ENCODE peak calls at places on chromosomes 1 and 21, in eight cellular contexts. O is sigmoid colon, Y is heart right ventricle, U is lower lobe of right lung, L is fibroblast of lung, S is mammary epithelial cell, C is hepatocyte, E is right lobe of liver. P is an unnamed sample.

GRCh38 chr1:161193561-161194235 is 5.2 kb downstream of the ADAMTS4 start:
- DNase-seq in O (no peak), Y (no peak), U (no peak), L (no peak), S (no peak), C (no peak), E (peak; percentile 90), P (no peak)

GRCh38 chr21:45459171-45460010 is 54.4 kb downstream of the COL18A1 start:
- DNase-seq in O (peak; percentile 57), Y (peak; percentile 11), U (no peak), L (no peak), S (no peak), C (no peak), E (peak; percentile 19), P (no peak)

GRCh38 chr1:34176830-34177613 is at the start of gene C1orf94:
- DNase-seq in O (no peak), Y (no peak), U (no peak), L (no peak), S (no peak), C (no peak), E (no peak), P (no peak)

GRCh38 chr1:5430136-5430535 is 562.1 kb downstream of the NPHP4 start:
- DNase-seq in O (no peak), Y (no peak), U (no peak), L (no peak), S (no peak), C (no peak), E (no peak), P (no peak)

GRCh38 chr1:32828341-32828740 is 10.9 kb downstream of the S100PBP start:
- DNase-seq in O (no peak), Y (no peak), U (no peak), L (peak; percentile 11), S (no peak), C (peak; percentile 21), E (no peak), P (no peak)

GRCh38 chr1:58986996-58987767 is 203.3 kb upstream of the JUN start:
- DNase-seq in O (no peak), Y (no peak), U (no peak), L (no peak), S (no peak), C (no peak), E (no peak), P (no peak)

GRCh38 chr1:103180660-103181059 is 72.3 kb upstream of the COL11A1 start:
- DNase-seq in O (no peak), Y (no peak), U (no peak), L (peak; percentile 97), S (peak; percentile 24), C (peak; percentile 5), E (no peak), P (no peak)

GRCh38 chr1:31507221-31507620 is 69.1 kb upstream of the TINAGL1 start:
- DNase-seq in O (no peak), Y (no peak), U (no peak), L (no peak), S (no peak), C (no peak), E (no peak), P (no peak)

GRCh38 chr1:176989023-176989422 is 175.5 kb downstream of the ASTN1 start:
- DNase-seq in O (no peak), Y (no peak), U (no peak), L (peak; percentile 74), S (peak; percentile 81), C (no peak), E (no peak), P (no peak)

GRCh38 chr1:96538883-96539282 is 182.7 kb upstream of the PTBP2 start:
- DNase-seq in O (peak; percentile 85), Y (no peak), U (no peak), L (peak; percentile 90), S (no peak), C (peak; percentile 73), E (no peak), P (no peak)

GRCh38 chr1:12175456-12175797 is 8.6 kb downstream of the TNFRSF1B start:
- DNase-seq in O (no peak), Y (no peak), U (no peak), L (no peak), S (no peak), C (no peak), E (no peak), P (no peak)
- H3K4me3 ChIP-seq in O (no peak overlapping the region), Y (peak overlapping the region; percentile 33), U (no peak overlapping the region), L (no peak overlapping the region), S (no peak overlapping the region), C (no peak overlapping the region), E (no peak overlapping the region), P (no peak overlapping the region)

DNA sequence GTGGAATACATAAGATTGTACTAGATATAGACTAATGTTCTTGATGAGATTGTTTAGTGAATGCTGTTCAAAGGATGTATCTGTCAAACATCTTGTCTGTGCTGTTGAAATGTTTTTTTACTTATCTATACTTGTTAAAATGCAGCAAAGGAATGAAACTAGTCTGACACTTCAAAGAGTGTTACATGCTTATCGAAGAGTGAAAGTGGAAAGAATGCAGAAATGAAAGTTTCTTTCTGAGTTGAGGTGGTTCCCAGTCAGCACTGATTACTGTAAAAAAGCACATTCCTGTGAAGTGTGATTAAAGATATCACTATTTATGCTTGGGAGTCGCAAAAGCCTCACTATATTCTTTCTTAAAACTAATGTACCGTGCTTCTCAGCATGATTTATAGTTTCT is 1225.2 kb downstream of the NCAM2 start:
- DNase-seq in O (no peak), Y (no peak), U (no peak), L (no peak), S (no peak), C (no peak), E (no peak), P (no peak)
- H3K27ac ChIP-seq in O (no peak overlapping the region), Y (no peak overlapping the region), U (no peak overlapping the region), L (no peak overlapping the region), S (no peak overlapping the region), C (no peak overlapping the region), E (no peak overlapping the region), P (no peak overlapping the region)

GRCh38 chr1:151970128-151970527 is 23.5 kb downstream of the S100A10 start:
- DNase-seq in O (no peak), Y (no peak), U (no peak), L (no peak), S (peak; percentile 52), C (no peak), E (no peak), P (no peak)

GRCh38 chr1:151966061-151966460 is 27.6 kb downstream of the S100A10 start:
- DNase-seq in O (no peak), Y (no peak), U (no peak), L (no peak), S (no peak), C (no peak), E (no peak), P (no peak)

GRCh38 chr1:151970641-151971040 is 23.0 kb downstream of the S100A10 start:
- DNase-seq in O (no peak), Y (no peak), U (no peak), L (no peak), S (peak; percentile 65), C (no peak), E (no peak), P (no peak)

GRCh38 chr1:151968791-151969399 is 24.8 kb downstream of the S100A10 start:
- DNase-seq in O (no peak), Y (no peak), U (no peak), L (no peak), S (no peak), C (no peak), E (no peak), P (no peak)

DNA sequence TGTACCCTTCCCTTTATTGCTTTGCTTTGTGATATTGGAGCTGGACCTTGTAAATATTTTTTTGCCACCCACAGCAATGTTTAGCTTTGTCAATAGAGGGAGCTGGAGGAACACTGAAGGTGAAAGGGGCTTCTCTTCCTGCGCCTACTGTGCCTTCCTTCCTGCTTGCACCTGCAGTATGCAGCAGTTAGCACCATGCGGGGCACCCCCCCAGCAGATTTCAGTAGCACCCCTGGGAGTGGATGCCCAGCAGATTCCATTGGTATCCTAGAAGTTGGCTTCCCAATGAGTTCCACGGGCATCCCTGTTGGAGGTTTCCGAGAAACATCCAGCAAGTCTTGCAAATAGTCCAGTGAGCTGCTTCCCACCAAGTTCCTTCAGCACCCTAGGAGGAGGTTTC is 25.6 kb downstream of the S100A10 start:
- DNase-seq in O (no peak), Y (no peak), U (no peak), L (peak; percentile 43), S (peak; percentile 52), C (peak; percentile 61), E (no peak), P (no peak)
- H3K4me3 ChIP-seq in O (no peak overlapping the region), Y (no peak overlapping the region), U (no peak overlapping the region), L (no peak overlapping the region), S (no peak overlapping the region), C (no peak overlapping the region), E (no peak overlapping the region), P (no peak overlapping the region)

DNA sequence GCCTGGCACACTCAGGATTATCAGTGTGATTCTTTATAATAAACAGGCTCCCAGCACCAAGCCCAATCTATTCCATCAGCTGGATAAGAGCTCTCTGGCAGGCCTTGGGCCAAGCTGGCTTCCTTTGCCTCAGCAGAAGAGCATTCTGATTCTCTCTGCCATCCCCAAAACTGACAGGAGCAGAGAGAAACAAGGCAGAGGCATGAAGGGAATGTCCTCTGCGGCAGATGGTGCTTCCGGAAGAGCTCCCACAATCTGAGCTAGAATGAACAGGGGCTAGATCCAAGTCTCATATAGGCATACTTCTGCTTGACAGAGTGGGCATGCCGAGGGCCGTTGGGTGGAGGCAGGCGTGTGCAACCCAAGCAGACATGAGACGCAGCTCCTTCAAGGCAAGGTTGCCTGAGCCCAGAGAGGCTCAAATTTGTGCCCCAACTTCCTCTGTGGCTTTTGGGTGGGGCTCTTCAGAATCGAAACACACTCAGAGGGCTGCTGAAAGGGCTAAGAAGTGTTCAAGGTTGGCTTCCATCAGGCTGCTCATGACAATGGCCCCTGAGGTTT is 4.0 kb downstream of the CAPN2 start:
- DNase-seq in O (no peak), Y (no peak), U (peak; percentile 54), L (peak; percentile 55), S (no peak), C (peak; percentile 26), E (no peak), P (no peak)
- H3K27ac ChIP-seq in O (peak overlapping the region; percentile 95), Y (peak overlapping the region; percentile 99), U (peak overlapping the region; percentile 73), L (peak overlapping the region; percentile 40), S (no peak overlapping the region), C (peak overlapping the region; percentile 68), E (no peak overlapping the region), P (peak overlapping the region; percentile 70)

GRCh38 chr1:47708658-47709301 is 270.9 kb downstream of the FOXD2 start:
- DNase-seq in O (peak; percentile 57), Y (no peak), U (no peak), L (peak; percentile 14), S (no peak), C (peak; percentile 60), E (no peak), P (no peak)
- H3K4me3 ChIP-seq in O (peak overlapping the region; percentile 45), Y (peak overlapping the region; percentile 41), U (peak overlapping the region; percentile 46), L (no peak overlapping the region), S (peak overlapping the region; percentile 39), C (peak overlapping the region; percentile 45), E (peak overlapping the region; percentile 45), P (peak overlapping the region; percentile 80)

DNA sequence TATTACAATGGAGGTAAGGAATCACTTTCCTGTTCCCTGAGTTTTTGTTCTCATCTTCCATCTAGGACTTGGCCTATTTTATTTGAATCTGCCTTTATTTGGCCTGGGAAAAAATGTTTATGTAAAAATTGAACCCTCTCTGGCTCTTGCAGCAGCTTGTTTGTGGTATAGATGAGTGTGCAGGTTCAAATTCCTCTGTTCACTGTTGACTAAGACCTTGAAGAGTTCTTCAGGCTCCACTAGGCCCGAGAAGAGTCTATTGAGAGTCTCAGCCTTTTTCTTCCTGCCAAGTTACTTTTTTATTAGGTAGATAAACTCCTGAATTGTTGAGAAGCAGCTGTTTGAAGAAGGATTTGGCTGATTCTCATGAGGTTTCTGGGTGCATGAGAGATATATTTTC is 248.8 kb upstream of the ADGRL2 start:
- DNase-seq in O (no peak), Y (no peak), U (no peak), L (peak; percentile 6), S (peak; percentile 11), C (no peak), E (no peak), P (no peak)
- H3K27ac ChIP-seq in O (no peak overlapping the region), Y (no peak overlapping the region), U (no peak overlapping the region), L (no peak overlapping the region), S (no peak overlapping the region), C (no peak overlapping the region), E (no peak overlapping the region), P (no peak overlapping the region)